ENCODE peak calls at places on chromosomes 12 and 14, in eight cellular contexts. X, B, H, O, A, Y, T and I are unnamed samples.

GRCh38 chr12:1662761-1663439 is 28.0 kb upstream of the ADIPOR2 start:
- DNase-seq in T (peak), X (no peak), O (peak), B (no peak), H (peak), A (peak), Y (no peak), I (no peak)

GRCh38 chr12:122886851-122887816 is 8.8 kb downstream of the VPS37B start:
- DNase-seq in H (no peak), A (peak), B (no peak), Y (no peak), O (peak), T (no peak), X (no peak), I (no peak)

GRCh38 chr12:122089080-122089479 is 10.5 kb downstream of the MLXIP start:
- DNase-seq in T (no peak), X (no peak), O (no peak), H (no peak), A (no peak), Y (no peak), B (no peak), I (no peak)

GRCh38 chr12:62977879-62978278 is 42.9 kb upstream of the PPM1H start:
- DNase-seq in B (no peak), X (no peak), T (no peak), H (no peak), O (no peak), Y (no peak), A (no peak), I (no peak)

GRCh38 chr14:80212025-80212402 is 710 bp upstream of the DIO2 start:
- DNase-seq in B (peak), T (no peak), X (no peak), Y (no peak), H (no peak), A (peak), O (peak), I (peak)

GRCh38 chr12:8860165-8860961 is 37.9 kb downstream of the A2ML1 start:
- DNase-seq in X (peak), A (peak), O (peak), Y (peak), T (peak), B (no peak), H (peak), I (peak)

GRCh38 chr14:24177928-24178327 is 6.0 kb downstream of the REC8 start:
- DNase-seq in B (no peak), Y (no peak), T (no peak), A (no peak), H (no peak), O (no peak), X (no peak), I (no peak)

GRCh38 chr12:55742719-55743130 is at the start of gene GDF11:
- DNase-seq in Y (peak), B (no peak), H (peak), T (no peak), O (peak), X (peak), A (peak), I (no peak)

GRCh38 chr12:94644622-94645021 is 5.7 kb downstream of the TMCC3 start:
- DNase-seq in H (no peak), Y (no peak), B (no peak), O (no peak), X (no peak), T (no peak), A (peak), I (peak)

GRCh38 chr12:94690199-94690695 is 39.9 kb upstream of the TMCC3 start:
- DNase-seq in T (no peak), A (no peak), X (no peak), H (no peak), B (no peak), Y (no peak), O (no peak), I (peak)

GRCh38 chr14:46008348-46008747 is 643.2 kb downstream of the RPL10L start:
- DNase-seq in Y (no peak), A (no peak), O (no peak), B (no peak), T (no peak), H (no peak), X (no peak), I (no peak)

GRCh38 chr14:72253503-72253902 is 321.3 kb downstream of the RGS6 start:
- DNase-seq in A (peak), O (no peak), T (no peak), H (no peak), B (no peak), X (no peak), Y (no peak), I (no peak)